ENCODE peak calls at places on chromosomes 3 and 15, in four cellular contexts. Z is tibial artery, E is astrocyte, R is heart right ventricle. I is an unnamed sample.

GRCh38 chr15:85496551-85497545 is 116.4 kb downstream of the AKAP13 start:
- DNase-seq in Z (no peak), E (no peak), R (no peak), I (no peak)

GRCh38 chr3:72997421-72997961 is 880 bp downstream of the PPP4R2 start:
- DNase-seq in Z (no peak), E (peak; percentile 34), R (peak; percentile 49), I (peak; percentile 48)

GRCh38 chr3:159856496-159857098 is 132.0 kb upstream of the IL12A start:
- DNase-seq in Z (no peak), E (no peak), R (no peak), I (no peak)

GRCh38 chr3:188624384-188624783 is 470.4 kb downstream of the LPP start:
- DNase-seq in Z (peak; percentile 86), E (peak; percentile 33), R (peak; percentile 26), I (no peak)

GRCh38 chr3:52446631-52447511 is 2.0 kb upstream of the SEMA3G start:
- DNase-seq in Z (peak; percentile 72), E (no peak), R (peak; percentile 73), I (peak; percentile 63)

GRCh38 chr3:16476636-16477035 is 36.9 kb downstream of the RFTN1 start:
- DNase-seq in Z (no peak), E (peak; percentile 98), R (no peak), I (no peak)

GRCh38 chr3:142366434-142366833 is 81.4 kb downstream of the XRN1 start:
- DNase-seq in Z (no peak), E (no peak), R (no peak), I (no peak)

GRCh38 chr3:139281512-139282196 is 62.2 kb upstream of the MRPS22 start:
- DNase-seq in Z (no peak), E (peak; percentile 13), R (no peak), I (no peak)

GRCh38 chr15:68310178-68310810 is 32.7 kb downstream of the FEM1B start:
- DNase-seq in Z (peak; percentile 78), E (no peak), R (peak; percentile 34), I (no peak)

GRCh38 chr15:62125763-62126162 is 39.3 kb downstream of the C2CD4B start:
- DNase-seq in Z (no peak), E (no peak), R (peak; percentile 38), I (no peak)
- TF ChIP-seq CTCF in Z (peak; percentile 11), E (peak; percentile 14), R (peak; percentile 11), I (peak; percentile 46)

DNA sequence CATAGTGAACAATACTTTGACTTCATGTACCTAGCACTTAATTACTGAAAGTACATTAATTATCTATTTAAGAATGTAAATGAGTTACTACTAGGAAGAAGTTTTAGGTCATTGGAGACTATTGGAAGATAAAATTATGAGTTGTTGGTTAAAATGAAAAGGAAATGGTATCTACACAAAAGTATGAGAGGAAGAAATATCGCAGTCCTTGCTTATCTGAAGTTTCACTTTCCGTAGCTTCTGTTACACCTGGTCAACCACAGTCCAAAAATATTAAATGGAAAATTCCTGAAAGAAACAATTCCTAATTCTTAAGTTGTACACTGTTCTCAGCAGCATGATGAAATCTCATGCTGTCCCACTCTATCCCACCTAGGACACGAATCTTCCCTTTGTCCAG is 57.8 kb downstream of the HACD2 start:
- DNase-seq in Z (no peak), E (no peak), R (no peak), I (no peak)
- H3K4me1 ChIP-seq in Z (peaks cover under 1% of the 10 kb centered on the region), E (no peaks in the 10 kb centered on the region), R (peaks cover 16% of the 10 kb centered on the region), I (no peaks in the 10 kb centered on the region)

GRCh38 chr3:127330385-127330784 is 42.5 kb upstream of the PRR20G start:
- DNase-seq in Z (no peak), E (no peak), R (no peak), I (no peak)
- TF ChIP-seq CTCF in Z (no peak), E (no peak), R (no peak), I (no peak)

DNA sequence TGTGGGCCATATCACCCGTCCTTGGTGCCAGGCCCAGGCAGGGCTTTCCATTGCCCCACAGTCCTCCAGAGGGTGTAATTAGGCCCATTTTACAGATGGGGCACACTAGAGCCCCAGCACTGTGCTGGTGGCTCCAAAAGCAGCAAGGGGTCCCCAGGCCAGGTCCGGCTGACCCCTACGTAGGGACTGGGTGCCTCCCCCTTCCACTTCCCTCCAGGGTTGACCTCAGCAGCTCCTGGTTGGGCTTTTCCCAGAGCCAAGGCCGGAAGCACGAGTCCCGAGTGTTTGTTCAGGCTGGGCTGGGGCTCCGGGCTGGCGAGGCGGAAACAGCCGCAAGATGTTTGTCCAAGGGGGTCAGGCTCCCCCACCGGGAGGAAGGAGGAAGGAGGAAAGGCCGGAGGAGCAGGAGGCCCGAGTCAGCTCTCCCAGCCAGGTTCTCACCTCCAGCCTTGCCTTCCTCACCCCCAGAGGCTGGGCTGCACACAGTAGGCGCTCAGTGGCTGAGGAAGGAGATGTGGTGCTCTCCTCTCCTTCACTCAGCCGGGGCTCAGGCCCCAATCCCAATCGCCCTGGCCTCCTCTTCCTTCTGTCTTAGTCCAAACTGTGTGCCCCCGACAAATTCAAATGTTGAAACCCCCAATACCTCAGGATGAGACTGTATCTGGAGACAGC is 17.1 kb upstream of the PLXND1 start:
- DNase-seq in Z (peak; percentile 86), E (no peak), R (peak; percentile 91), I (peak; percentile 29)
- H3K4me1 ChIP-seq in Z (peaks cover 54% of the 10 kb centered on the region), E (peaks cover 53% of the 10 kb centered on the region), R (peaks cover 96% of the 10 kb centered on the region), I (peaks cover 20% of the 10 kb centered on the region)

I was measured in PC-9.